ENCODE peak calls at places on chromosomes 2 and 18, in eight cellular contexts. M is H9; T is naive thymus-derived CD8-positive, alpha-beta T cell; R is stimulated activated CD8-positive, alpha-beta memory T cell treated with anti-CD3 and anti-CD28 coated beads, Interleukin-7, amount 100 ng/mL, for 24 hours; O is activated T-cell treated with anti-CD3 and anti-CD28 coated beads for 4 hours; A is natural killer cell treated with Interleukin-12 subunit alpha and Interleukin-12 subunit beta and Interleukin-15 and Interleukin-18, amount 100 ng/mL, for 72 hours; B is kidney epithelial cell; D is ureter. P is an unnamed sample.

GRCh38 chr2:225766431-225766830 is 366.9 kb downstream of the NYAP2 start:
- DNase-seq in O (no peak), A (no peak), R (no peak), B (no peak), D (no peak), M (no peak), T (no peak), P (no peak)

GRCh38 chr18:21703241-21703820 is 1.2 kb downstream of the ABHD3 start:
- DNase-seq in T (peak; percentile 25), O (no peak), M (peak; percentile 34), B (no peak), R (no peak), A (no peak), D (peak; percentile 41), P (peak; percentile 5)

GRCh38 chr18:62183578-62184195 is 3.2 kb downstream of the PIGN start:
- DNase-seq in R (no peak), T (peak; percentile 46), B (no peak), O (peak; percentile 42), D (no peak), M (no peak), A (no peak), P (peak; percentile 58)

GRCh38 chr2:28991021-28991420 is 9.9 kb downstream of the TOGARAM2 start:
- DNase-seq in M (no peak), O (no peak), D (no peak), T (no peak), R (no peak), B (no peak), A (no peak), P (no peak)

GRCh38 chr2:238439093-238439849 is 12.5 kb downstream of the ASB1 start:
- DNase-seq in R (peak; percentile 12), M (no peak), D (no peak), T (no peak), A (no peak), B (peak; percentile 95), O (peak; percentile 37), P (no peak)

GRCh38 chr2:237873961-237874551 is 14.6 kb downstream of the RAMP1 start:
- DNase-seq in B (no peak), R (no peak), T (no peak), A (no peak), D (peak; percentile 39), O (no peak), M (no peak), P (no peak)

GRCh38 chr2:96913398-96914202 is 43.7 kb upstream of the SEMA4C start:
- DNase-seq in D (no peak), R (no peak), M (no peak), A (no peak), T (peak; percentile 46), B (no peak), O (peak; percentile 39), P (peak; percentile 48)

GRCh38 chr2:191899442-191899841 is 52.6 kb upstream of the CAVIN2 start:
- DNase-seq in O (no peak), T (no peak), D (no peak), B (peak; percentile 59), M (no peak), R (no peak), A (no peak), P (no peak)

GRCh38 chr2:117853873-117854272 is 39.4 kb downstream of the DDX18 start:
- DNase-seq in D (no peak), B (no peak), O (no peak), R (no peak), A (no peak), T (no peak), M (no peak), P (no peak)

GRCh38 chr2:177322801-177323261 is 58.3 kb upstream of the NFE2L2 start:
- DNase-seq in B (no peak), D (peak; percentile 73), A (no peak), O (no peak), M (no peak), R (no peak), T (no peak), P (no peak)

GRCh38 chr2:60657673-60658072 is 98.4 kb upstream of the PAPOLG start:
- DNase-seq in D (no peak), M (no peak), O (no peak), T (no peak), A (no peak), R (no peak), B (no peak), P (no peak)

GRCh38 chr2:168571061-168571460 is 115.0 kb downstream of the CERS6 start:
- DNase-seq in A (no peak), T (no peak), B (no peak), D (no peak), R (no peak), M (no peak), O (no peak), P (no peak)

GRCh38 chr18:67515987-67516431 is 511 bp downstream of the DSEL start:
- DNase-seq in R (peak; percentile 25), D (peak; percentile 91), A (no peak), M (peak; percentile 90), O (peak; percentile 32), T (peak; percentile 62), B (peak; percentile 49), P (peak; percentile 27)

GRCh38 chr2:17627434-17627833 is 86.9 kb downstream of the VSNL1 start:
- DNase-seq in A (no peak), R (no peak), O (no peak), B (no peak), M (no peak), T (no peak), D (no peak), P (no peak)

GRCh38 chr2:230234845-230235244 is 9.3 kb downstream of the SP140 start:
- DNase-seq in B (peak; percentile 9), D (no peak), T (no peak), R (no peak), A (no peak), O (no peak), M (no peak), P (no peak)

GRCh38 chr2:170566138-170566537 is 149.0 kb upstream of the SP5 start:
- DNase-seq in T (no peak), M (no peak), A (no peak), D (no peak), B (no peak), O (no peak), R (no peak), P (no peak)

GRCh38 chr2:158239271-158239670 is 137.6 kb downstream of the UPP2 start:
- DNase-seq in A (no peak), M (no peak), D (no peak), R (no peak), B (no peak), T (no peak), O (no peak), P (no peak)

GRCh38 chr2:110994250-110994961 is 126.3 kb upstream of the BCL2L11 start:
- DNase-seq in R (no peak), M (no peak), B (no peak), O (no peak), A (no peak), D (no peak), T (no peak), P (no peak)

GRCh38 chr2:198312621-198313483 is 508.5 kb downstream of the PLCL1 start:
- DNase-seq in R (no peak), D (no peak), A (no peak), T (no peak), O (no peak), B (no peak), M (no peak), P (no peak)

GRCh38 chr2:70141754-70142589 is 48.8 kb downstream of the C2orf42 start:
- DNase-seq in O (peak; percentile 34), D (no peak), T (peak; percentile 59), R (no peak), B (no peak), M (peak; percentile 70), A (no peak), P (no peak)

GRCh38 chr2:230668939-230669303 is 43.7 kb upstream of the CAB39 start:
- DNase-seq in B (no peak), D (no peak), T (no peak), M (no peak), O (no peak), R (no peak), A (no peak), P (no peak)

GRCh38 chr2:31406593-31407385 is 7.8 kb downstream of the XDH start:
- DNase-seq in D (no peak), M (no peak), O (no peak), B (no peak), T (no peak), A (no peak), R (no peak), P (no peak)

GRCh38 chr2:233354971-233355574 is 779 bp downstream of the DGKD start:
- DNase-seq in B (no peak), R (no peak), T (peak; percentile 10), A (no peak), M (no peak), D (no peak), O (no peak), P (no peak)

GRCh38 chr18:32612651-32613050 is 142.0 kb upstream of the GAREM1 start:
- DNase-seq in M (no peak), B (no peak), A (no peak), D (no peak), T (no peak), O (no peak), R (no peak), P (no peak)

GRCh38 chr2:1748176-1748740 is 3.9 kb upstream of the PXDN start:
- DNase-seq in O (no peak), B (no peak), R (no peak), D (peak; percentile 19), T (no peak), A (no peak), M (peak; percentile 15), P (no peak)

GRCh38 chr2:10222-10875 is 36.0 kb downstream of the FAM110C start:
- DNase-seq in O (no peak), A (no peak), B (no peak), R (no peak), D (no peak), M (peak; percentile 47), T (no peak), P (no peak)

GRCh38 chr18:48348739-48349138 is 60.4 kb downstream of the ZBTB7C start:
- DNase-seq in T (no peak), R (no peak), A (no peak), O (no peak), B (no peak), M (no peak), D (no peak), P (no peak)

GRCh38 chr2:43331428-43331827 is 105.0 kb upstream of the ZFP36L2 start:
- DNase-seq in A (no peak), R (no peak), B (no peak), D (no peak), T (no peak), O (no peak), M (no peak), P (no peak)

GRCh38 chr2:225010804-225011203 is 31.5 kb downstream of the DOCK10 start:
- DNase-seq in R (no peak), A (no peak), O (no peak), B (peak; percentile 47), T (no peak), D (no peak), M (no peak), P (no peak)

GRCh38 chr2:3488768-3489448 is 30.4 kb downstream of the ADI1 start:
- DNase-seq in B (no peak), T (no peak), D (no peak), M (peak; percentile 36), O (no peak), R (no peak), A (no peak), P (no peak)

GRCh38 chr18:2482711-2483475 is 88.4 kb downstream of the METTL4 start:
- DNase-seq in O (no peak), T (no peak), M (no peak), R (no peak), A (no peak), B (no peak), D (no peak), P (no peak)

GRCh38 chr2:196073521-196073920 is 4.9 kb upstream of the DNAH7 start:
- DNase-seq in A (no peak), M (no peak), O (no peak), B (no peak), T (no peak), D (no peak), R (no peak), P (no peak)

GRCh38 chr2:236546561-236546961 is 23.1 kb upstream of the ACKR3 start:
- DNase-seq in D (no peak), T (peak; percentile 6), M (no peak), A (no peak), B (no peak), O (no peak), R (no peak), P (no peak)

GRCh38 chr2:186751078-186751477 is 57.2 kb downstream of the FAM171B start:
- DNase-seq in D (no peak), R (no peak), T (no peak), O (no peak), B (no peak), A (no peak), M (no peak), P (no peak)